ENCODE peak calls at places on chromosomes 5 and 9, in ten cellular contexts. K is endothelial cell, C is uterus, Q is GM13977, Y is sigmoid colon, G is left ventricle myocardium inferior, U is fibroblast of the aortic adventitia, A is ascending aorta, L is heart right ventricle, W is HFF-Myc. X is an unnamed sample.
A peak's percentile ranks its signal among the peaks of the same experiment; 100 is the strongest.

GRCh38 chr9:124132671-124133147 is 121.1 kb downstream of the LHX2 start:
- DNase-seq in K (no peak), C (no peak), Q (no peak), Y (no peak), G (no peak), U (no peak), A (no peak), L (no peak), W (no peak), X (no peak)

GRCh38 chr9:132631280-132631679 is 38.5 kb downstream of the DDX31 start:
- DNase-seq in K (no peak), C (no peak), Q (no peak), Y (no peak), G (no peak), U (peak; percentile 19), A (no peak), L (no peak), W (no peak), X (peak; percentile 65)

GRCh38 chr5:90585337-90585986 is 26.9 kb downstream of the ADGRV1 start:
- DNase-seq in K (no peak), C (no peak), Q (no peak), Y (no peak), G (no peak), U (no peak), A (no peak), L (no peak), W (no peak), X (no peak)

GRCh38 chr5:174187001-174187400 is 141.5 kb downstream of the NSG2 start:
- DNase-seq in K (no peak), C (no peak), Q (no peak), Y (no peak), G (no peak), U (no peak), A (no peak), L (no peak), W (no peak), X (no peak)

GRCh38 chr5:144102361-144102760 is 68.1 kb downstream of the YIPF5 start:
- DNase-seq in K (no peak), C (no peak), Q (no peak), Y (no peak), G (no peak), U (no peak), A (no peak), L (no peak), W (no peak), X (no peak)

GRCh38 chr5:55899344-55899743 is 48.2 kb downstream of the IL31RA start:
- DNase-seq in K (no peak), C (no peak), Q (no peak), Y (no peak), G (no peak), U (peak; percentile 37), A (no peak), L (no peak), W (no peak), X (no peak)

GRCh38 chr5:54722846-54723433 is 205.4 kb downstream of the SNX18 start:
- DNase-seq in K (no peak), C (no peak), Q (no peak), Y (no peak), G (no peak), U (no peak), A (no peak), L (no peak), W (no peak), X (no peak)

GRCh38 chr5:135320718-135321484 is 78.1 kb downstream of the MACROH2A1 start:
- DNase-seq in K (no peak), C (no peak), Q (no peak), Y (no peak), G (no peak), U (no peak), A (no peak), L (no peak), W (no peak), X (no peak)

GRCh38 chr5:173629628-173630027 is 13.2 kb upstream of the BOD1 start:
- DNase-seq in K (peak; percentile 60), C (no peak), Q (peak; percentile 58), Y (no peak), G (no peak), U (no peak), A (no peak), L (no peak), W (no peak), X (no peak)

GRCh38 chr5:177526791-177527190 is 10.0 kb upstream of the DDX41 start:
- DNase-seq in K (no peak), C (no peak), Q (no peak), Y (peak; percentile 13), G (no peak), U (no peak), A (no peak), L (no peak), W (no peak), X (no peak)

GRCh38 chr5:14906628-14907027 is 35.0 kb upstream of the ANKH start:
- DNase-seq in K (no peak), C (no peak), Q (no peak), Y (no peak), G (no peak), U (no peak), A (no peak), L (no peak), W (no peak), X (no peak)

DNA sequence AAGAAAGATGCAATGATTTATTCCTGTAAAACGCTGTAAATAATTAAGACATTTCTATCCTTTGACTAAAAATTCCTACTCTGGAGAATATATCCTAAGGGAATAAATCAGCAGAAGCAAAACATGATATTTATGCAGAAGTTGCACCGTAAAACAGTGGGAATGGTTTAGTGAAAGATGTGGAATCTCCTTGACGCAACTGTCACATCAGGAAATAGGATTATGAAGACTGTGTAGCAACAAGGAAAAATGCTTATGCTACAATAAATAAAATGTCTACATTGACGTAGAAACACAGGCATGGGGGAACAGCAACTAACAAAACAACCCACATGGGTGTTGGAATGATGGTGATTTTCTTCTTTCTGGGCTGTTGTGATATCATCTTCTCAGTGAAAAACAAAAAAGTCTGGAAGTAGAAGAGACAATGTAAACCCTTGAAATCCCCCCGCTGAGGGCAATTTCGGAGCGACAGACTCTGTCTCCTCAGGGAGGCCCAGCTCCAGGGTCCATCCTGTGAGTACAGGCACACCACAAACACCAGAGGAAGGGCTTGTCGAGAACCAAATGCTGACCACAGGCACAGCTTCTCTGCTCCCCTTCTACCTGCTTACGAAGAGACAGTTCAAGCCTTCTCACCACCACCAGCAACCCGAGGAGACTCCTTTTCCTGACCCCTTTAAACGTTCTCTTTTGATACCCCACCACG is 25.2 kb downstream of the COL23A1 start:
- DNase-seq in K (no peak), C (no peak), Q (no peak), Y (no peak), G (no peak), U (no peak), A (no peak), L (no peak), W (no peak), X (no peak)
- TF ChIP-seq CTCF in K (no peak), C (no peak), Q (no peak), Y (no peak), G (no peak), U (no peak), A (no peak), L (no peak), W (no peak), X (no peak)

DNA sequence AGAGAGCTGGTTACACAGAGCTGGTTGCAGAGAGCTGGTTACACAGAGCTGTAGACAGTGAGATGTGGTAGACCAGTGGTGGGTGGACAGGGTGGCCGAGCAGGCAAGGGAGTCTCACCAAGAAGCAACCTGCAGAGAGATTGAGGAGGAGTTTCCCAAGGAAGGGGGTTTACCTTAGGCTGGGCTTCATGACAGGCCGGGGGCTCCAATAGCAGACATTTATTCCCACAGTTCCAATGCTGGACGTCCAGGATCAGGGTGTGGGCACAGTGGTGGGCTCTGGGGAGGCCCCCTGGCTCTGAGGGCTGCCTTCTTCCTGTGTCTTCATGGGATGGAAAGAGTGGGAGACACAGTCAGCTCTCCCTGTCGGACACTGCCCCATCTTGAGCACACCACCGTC is 386.9 kb upstream of the IRX4 start:
- DNase-seq in K (no peak), C (no peak), Q (no peak), Y (peak; percentile 32), G (no peak), U (no peak), A (no peak), L (no peak), W (no peak), X (no peak)
- TF ChIP-seq CTCF in K (no peak), C (no peak), Q (no peak), Y (no peak), G (no peak), U (no peak), A (no peak), L (no peak), W (no peak), X (no peak)

DNA sequence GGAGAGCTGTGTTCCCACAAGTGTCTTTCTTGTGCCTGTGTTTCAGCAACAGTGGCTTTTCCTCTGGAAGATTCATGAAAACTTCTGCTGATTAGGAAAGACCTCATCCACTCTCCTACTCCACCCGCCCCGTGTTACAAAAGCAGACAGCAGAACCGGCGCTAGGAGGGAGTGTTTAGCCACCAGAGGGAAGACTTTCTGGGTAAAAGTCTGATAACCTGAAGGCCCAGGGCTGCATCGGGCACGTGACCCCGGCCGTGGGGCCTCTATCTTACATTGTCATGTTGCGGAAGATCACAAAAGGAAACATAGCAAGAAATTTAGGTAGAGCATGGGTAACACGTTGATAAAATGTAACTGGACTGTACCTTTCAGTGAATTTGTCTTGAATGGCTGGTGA is 32.0 kb upstream of the DMRT2 start:
- DNase-seq in K (peak; percentile 58), C (no peak), Q (no peak), Y (no peak), G (no peak), U (peak; percentile 7), A (no peak), L (no peak), W (no peak), X (no peak)
- TF ChIP-seq CTCF in K (peak; percentile 33), C (peak; percentile 12), Q (peak; percentile 32), Y (no peak), G (peak; percentile 51), U (peak; percentile 22), A (no peak), L (no peak), W (no peak), X (peak; percentile 51)

GRCh38 chr9:77648458-77649108 is 461 bp upstream of the GNA14 start:
- DNase-seq in K (peak; percentile 63), C (peak; percentile 65), Q (no peak), Y (peak; percentile 82), G (peak; percentile 64), U (peak; percentile 36), A (no peak), L (peak; percentile 66), W (no peak), X (no peak)

GRCh38 chr9:77651203-77651602 is 3.1 kb upstream of the GNA14 start:
- DNase-seq in K (no peak), C (no peak), Q (no peak), Y (no peak), G (no peak), U (no peak), A (no peak), L (no peak), W (no peak), X (no peak)

GRCh38 chr9:77647659-77648457 is at the start of gene GNA14:
- DNase-seq in K (peak; percentile 38), C (peak; percentile 45), Q (no peak), Y (peak; percentile 71), G (no peak), U (no peak), A (no peak), L (peak; percentile 41), W (no peak), X (no peak)

GRCh38 chr9:77647267-77647658 is 859 bp downstream of the GNA14 start:
- DNase-seq in K (no peak), C (no peak), Q (no peak), Y (no peak), G (no peak), U (no peak), A (no peak), L (no peak), W (no peak), X (no peak)

GRCh38 chr9:77649109-77649812 is 1.1 kb upstream of the GNA14 start:
- DNase-seq in K (no peak), C (no peak), Q (no peak), Y (no peak), G (no peak), U (peak; percentile 56), A (no peak), L (no peak), W (peak; percentile 16), X (no peak)
- TF ChIP-seq CTCF in K (peak; percentile 58), C (peak; percentile 39), Q (no peak), Y (no peak), G (peak; percentile 53), U (peak; percentile 42), A (no peak), L (no peak), W (peak; percentile 14), X (peak; percentile 24)

X was measured in kidney epithelial cell.